ENCODE peak calls at places on chromosomes 7 and 10, in nine cellular contexts. S, F, T, B, E, Z, O, G and K are unnamed samples.

GRCh38 chr10:78829570-78829969 is 239.2 kb upstream of the ZMIZ1 start:
- DNase-seq in S (no peak), F (no peak), T (no peak), B (no peak), E (no peak), Z (no peak), O (no peak), G (no peak), K (no peak)

GRCh38 chr10:51524041-51524440 is 175.4 kb downstream of the CSTF2T start:
- DNase-seq in S (no peak), F (no peak), T (no peak), B (no peak), E (no peak), Z (no peak), O (no peak), G (no peak), K (no peak)

GRCh38 chr7:158989006-158989405 is 132.6 kb downstream of the DYNC2I1 start:
- DNase-seq in S (no peak), F (no peak), T (no peak), B (no peak), E (no peak), Z (no peak), O (no peak), G (no peak), K (no peak)

GRCh38 chr10:20956843-20957242 is 59.7 kb upstream of the NEBL start:
- DNase-seq in S (no peak), F (no peak), T (no peak), B (no peak), E (no peak), Z (no peak), O (no peak), G (no peak), K (no peak)

GRCh38 chr10:102632394-102633062 is 11.8 kb upstream of the TRIM8 start:
- DNase-seq in S (no peak), F (no peak), T (no peak), B (no peak), E (no peak), Z (no peak), O (peak; percentile 59), G (peak; percentile 48), K (no peak)

GRCh38 chr10:6161913-6162312 is 40.8 kb upstream of the PFKFB3 start:
- DNase-seq in S (no peak), F (no peak), T (no peak), B (no peak), E (no peak), Z (no peak), O (no peak), G (no peak), K (no peak)

GRCh38 chr7:30164567-30164966 is 29.8 kb downstream of the MTURN start:
- DNase-seq in S (peak; percentile 46), F (no peak), T (no peak), B (no peak), E (no peak), Z (no peak), O (peak; percentile 74), G (no peak), K (peak; percentile 37)

GRCh38 chr10:132688580-132689420 is 97.1 kb downstream of the NKX6-2 start:
- DNase-seq in S (no peak), F (no peak), T (peak; percentile 18), B (no peak), E (no peak), Z (no peak), O (no peak), G (no peak), K (no peak)

GRCh38 chr7:86908948-86909347 is 150.5 kb downstream of the ELAPOR2 start:
- DNase-seq in S (no peak), F (no peak), T (no peak), B (no peak), E (no peak), Z (no peak), O (no peak), G (no peak), K (no peak)

GRCh38 chr7:102255501-102255900 is 31.2 kb upstream of the SH2B2 start:
- DNase-seq in S (no peak), F (no peak), T (no peak), B (no peak), E (no peak), Z (no peak), O (no peak), G (no peak), K (no peak)

GRCh38 chr10:126131338-126131737 is 235.0 kb downstream of the FANK1 start:
- DNase-seq in S (no peak), F (no peak), T (peak; percentile 38), B (no peak), E (no peak), Z (no peak), O (no peak), G (no peak), K (no peak)

GRCh38 chr7:106065560-106066500 is 46.3 kb downstream of the SYPL1 start:
- DNase-seq in S (no peak), F (no peak), T (peak; percentile 54), B (peak; percentile 66), E (no peak), Z (no peak), O (no peak), G (no peak), K (no peak)

GRCh38 chr7:104890216-104890615 is 123.8 kb upstream of the KMT2E start:
- DNase-seq in S (no peak), F (no peak), T (no peak), B (no peak), E (no peak), Z (no peak), O (no peak), G (no peak), K (no peak)

GRCh38 chr7:148625342-148625741 is 34.8 kb downstream of the C7orf33 start:
- DNase-seq in S (no peak), F (no peak), T (no peak), B (no peak), E (no peak), Z (no peak), O (no peak), G (no peak), K (no peak)

GRCh38 chr7:45088821-45089313 is at the start of gene NACAD:
- DNase-seq in S (peak; percentile 75), F (no peak), T (no peak), B (peak; percentile 34), E (peak; percentile 89), Z (no peak), O (peak; percentile 44), G (peak; percentile 69), K (no peak)

GRCh38 chr7:143288836-143289235 is 685 bp downstream of the CASP2 start:
- DNase-seq in S (no peak), F (no peak), T (no peak), B (no peak), E (no peak), Z (no peak), O (peak; percentile 38), G (no peak), K (no peak)

GRCh38 chr10:99781734-99782429 is 558 bp upstream of the ABCC2 start:
- DNase-seq in S (no peak), F (no peak), T (no peak), B (no peak), E (no peak), Z (no peak), O (peak; percentile 87), G (no peak), K (no peak)

GRCh38 chr7:41628926-41629325 is 74.0 kb downstream of the INHBA start:
- DNase-seq in S (no peak), F (no peak), T (no peak), B (no peak), E (no peak), Z (no peak), O (no peak), G (no peak), K (no peak)

GRCh38 chr10:103797857-103798256 is 57.5 kb downstream of the SH3PXD2A start:
- DNase-seq in S (no peak), F (no peak), T (no peak), B (no peak), E (no peak), Z (no peak), O (no peak), G (no peak), K (no peak)

GRCh38 chr7:45181991-45182855 is 24.6 kb downstream of the RAMP3 start:
- DNase-seq in S (no peak), F (no peak), T (peak; percentile 47), B (no peak), E (peak; percentile 73), Z (no peak), O (no peak), G (peak; percentile 7), K (no peak)

GRCh38 chr10:21336476-21337170 is 188.9 kb downstream of the SKIDA1 start:
- DNase-seq in S (no peak), F (no peak), T (peak; percentile 96), B (no peak), E (no peak), Z (no peak), O (peak; percentile 93), G (peak; percentile 24), K (peak; percentile 94)

GRCh38 chr10:104104926-104105325 is 17.0 kb upstream of the SFR1 start:
- DNase-seq in S (no peak), F (no peak), T (no peak), B (no peak), E (no peak), Z (no peak), O (no peak), G (no peak), K (no peak)

GRCh38 chr7:108222236-108222892 is 92.2 kb upstream of the LAMB4 start:
- DNase-seq in S (no peak), F (no peak), T (peak; percentile 66), B (no peak), E (no peak), Z (no peak), O (peak; percentile 83), G (no peak), K (no peak)

GRCh38 chr10:7819126-7819470 is 793 bp downstream of the TAF3 start:
- DNase-seq in S (no peak), F (no peak), T (peak; percentile 78), B (peak; percentile 64), E (no peak), Z (no peak), O (peak; percentile 59), G (no peak), K (peak; percentile 17)

GRCh38 chr10:18376650-18377049 is 236.4 kb downstream of the CACNB2 start:
- DNase-seq in S (no peak), F (no peak), T (no peak), B (no peak), E (no peak), Z (no peak), O (no peak), G (no peak), K (no peak)